ENCODE peak calls at places on chromosomes 12 and 14, in four cellular contexts. U is upper lobe of left lung, E is uterus, B is lung. M is an unnamed sample.

GRCh38 chr12:108333898-108334699 is 5.0 kb downstream of the CMKLR1 start:
- DNase-seq in U (peak), E (no peak), B (no peak), M (no peak)

GRCh38 chr14:73162271-73162670 is 26.0 kb downstream of the PSEN1 start:
- DNase-seq in U (no peak), E (no peak), B (no peak), M (no peak)

GRCh38 chr14:50122291-50122690 is 5.9 kb upstream of the VCPKMT start:
- DNase-seq in U (no peak), E (no peak), B (no peak), M (no peak)

GRCh38 chr14:38824691-38825090 is 278.3 kb downstream of the SEC23A start:
- DNase-seq in U (no peak), E (no peak), B (no peak), M (no peak)

GRCh38 chr14:95134304-95134933 is 22.9 kb downstream of the DICER1 start:
- DNase-seq in U (no peak), E (no peak), B (no peak), M (no peak)

GRCh38 chr12:66594688-66595087 is 84.2 kb downstream of the GRIP1 start:
- DNase-seq in U (no peak), E (no peak), B (no peak), M (no peak)

GRCh38 chr14:93430319-93430801 is 379 bp upstream of the UNC79 start:
- DNase-seq in U (no peak), E (no peak), B (no peak), M (no peak)

GRCh38 chr14:20684662-20685456 is 499 bp downstream of the RNASE4 start:
- DNase-seq in U (peak), E (peak), B (peak), M (no peak)

GRCh38 chr12:64943686-64944085 is 119.2 kb downstream of the TBC1D30 start:
- DNase-seq in U (no peak), E (no peak), B (no peak), M (no peak)

GRCh38 chr12:124592050-124592449 is 24.6 kb upstream of the NCOR2 start:
- DNase-seq in U (no peak), E (no peak), B (no peak), M (peak)

GRCh38 chr14:100384819-100385813 is 62.0 kb downstream of the SLC25A47 start:
- DNase-seq in U (no peak), E (no peak), B (no peak), M (peak)

GRCh38 chr14:23610090-23610814 is 25.9 kb upstream of the DHRS2 start:
- DNase-seq in U (no peak), E (no peak), B (no peak), M (no peak)
- H3K27ac ChIP-seq in U (no peak), E (no peak), B (no peak), M (no peak)

GRCh38 chr12:95515197-95515596 is 36.1 kb downstream of the USP44 start:
- DNase-seq in U (no peak), E (no peak), B (no peak), M (no peak)
- H3K27ac ChIP-seq in U (no peak), E (no peak), B (no peak), M (no peak)

DNA sequence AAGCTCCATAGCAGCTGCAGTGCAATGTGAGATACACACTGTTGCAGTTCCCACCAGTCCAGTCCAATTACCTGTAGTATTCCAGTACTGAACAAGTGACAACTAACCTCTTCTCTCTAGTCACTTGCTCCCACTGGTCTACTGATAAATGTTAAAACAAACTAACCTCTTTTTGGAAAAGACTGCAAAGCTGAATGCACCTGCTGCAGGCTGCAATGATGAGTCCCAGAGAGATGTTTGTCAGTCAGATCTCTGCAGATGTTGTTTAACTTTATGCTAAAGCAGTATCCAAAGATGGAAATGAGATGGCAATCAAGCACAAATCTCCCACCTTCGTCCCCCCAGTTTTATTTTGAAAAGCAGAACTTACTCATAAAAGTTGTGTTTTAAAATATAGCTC is 7.8 kb downstream of the NOVA1 start:
- DNase-seq in U (no peak), E (no peak), B (no peak), M (no peak)
- H3K27ac ChIP-seq in U (no peak), E (no peak), B (no peak), M (no peak)

DNA sequence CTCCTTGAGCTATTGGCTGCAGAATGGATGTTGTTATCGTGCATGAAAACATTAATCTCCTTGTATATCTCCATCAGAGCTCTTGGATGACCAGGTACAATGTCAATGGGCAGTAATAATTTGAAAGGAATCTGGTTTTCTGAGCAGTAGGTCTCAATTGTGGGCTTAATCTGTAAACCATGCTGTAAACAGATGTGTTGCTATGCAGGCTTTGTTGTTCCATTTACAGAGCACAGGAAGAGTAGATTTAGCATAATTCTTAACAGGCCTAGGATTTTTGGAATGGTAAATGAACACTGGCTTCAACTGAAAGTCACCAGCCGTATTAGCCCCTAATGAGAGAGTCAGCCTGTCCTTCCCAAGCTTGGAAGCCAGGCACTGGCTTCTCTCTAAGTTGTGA is 50.4 kb downstream of the ATG14 start:
- DNase-seq in U (no peak), E (no peak), B (no peak), M (no peak)
- H3K27ac ChIP-seq in U (no peak), E (no peak), B (no peak), M (no peak)

GRCh38 chr12:46371718-46372130 is 849 bp downstream of the SLC38A2 start:
- DNase-seq in U (peak), E (no peak), B (peak), M (peak)
- H3K27ac ChIP-seq in U (peak), E (peak), B (peak), M (peak)

GRCh38 chr12:38728894-38729293 is 176.5 kb downstream of the CPNE8 start:
- DNase-seq in U (no peak), E (no peak), B (no peak), M (no peak)
- H3K27ac ChIP-seq in U (no peak), E (no peak), B (no peak), M (no peak)